ENCODE peak calls at places on chromosomes 1 and 21, in six cellular contexts. V is HepG2, I is GM12878, T is HCT116, U is NT2/D1, P is K562. Y is an unnamed sample.

GRCh38 chr1:17167041-17167782 is 37.7 kb upstream of the PADI1 start:
- DNase-seq in V (no peak), I (no peak), T (no peak), U (peak), P (peak), Y (no peak)

GRCh38 chr1:227043755-227044154 is 103.7 kb downstream of the COQ8A start:
- DNase-seq in V (no peak), I (no peak), T (no peak), U (no peak), P (peak), Y (no peak)

GRCh38 chr1:56409112-56409691 is 170.2 kb downstream of the PLPP3 start:
- DNase-seq in V (peak), I (no peak), T (peak), U (no peak), P (peak), Y (peak)

GRCh38 chr1:205147191-205147590 is 25.4 kb upstream of the RBBP5 start:
- DNase-seq in V (no peak), I (no peak), T (no peak), U (no peak), P (no peak), Y (no peak)

GRCh38 chr1:16927711-16928485 is 6.2 kb downstream of the CROCC start:
- DNase-seq in V (no peak), I (no peak), T (no peak), U (no peak), P (no peak), Y (no peak)

GRCh38 chr1:27044613-27045091 is 32.0 kb upstream of the TENT5B start:
- DNase-seq in V (peak), I (peak), T (peak), U (peak), P (peak), Y (peak)

GRCh38 chr1:53543130-53543770 is 84.1 kb downstream of the DMRTB1 start:
- DNase-seq in V (no peak), I (no peak), T (no peak), U (no peak), P (no peak), Y (no peak)

GRCh38 chr21:34593423-34593822 is 21.5 kb downstream of the RCAN1 start:
- DNase-seq in V (no peak), I (no peak), T (no peak), U (no peak), P (no peak), Y (no peak)

GRCh38 chr1:28246427-28246832 is 10.5 kb downstream of the ATP5IF1 start:
- DNase-seq in V (peak), I (peak), T (no peak), U (no peak), P (no peak), Y (no peak)

GRCh38 chr21:41813226-41813625 is 46.4 kb upstream of the RIPK4 start:
- DNase-seq in V (no peak), I (no peak), T (no peak), U (no peak), P (no peak), Y (no peak)

GRCh38 chr1:19468397-19468956 is 16.9 kb downstream of the CAPZB start:
- DNase-seq in V (peak), I (no peak), T (no peak), U (no peak), P (peak), Y (no peak)

GRCh38 chr1:235566092-235566491 is 61.8 kb upstream of the B3GALNT2 start:
- DNase-seq in V (no peak), I (no peak), T (no peak), U (no peak), P (no peak), Y (no peak)

GRCh38 chr1:2097386-2098300 is 47.4 kb downstream of the PRKCZ start:
- DNase-seq in V (peak), I (no peak), T (peak), U (no peak), P (no peak), Y (no peak)

GRCh38 chr1:50599546-50599945 is 176.3 kb upstream of the DMRTA2 start:
- DNase-seq in V (no peak), I (no peak), T (no peak), U (no peak), P (no peak), Y (no peak)

GRCh38 chr1:206705187-206705586 is 20.5 kb downstream of the MAPKAPK2 start:
- DNase-seq in V (no peak), I (no peak), T (no peak), U (no peak), P (no peak), Y (no peak)

GRCh38 chr1:218946147-218946546 is 227.5 kb upstream of the LYPLAL1 start:
- DNase-seq in V (peak), I (no peak), T (no peak), U (no peak), P (no peak), Y (no peak)

GRCh38 chr1:190067592-190067991 is 410.1 kb downstream of the BRINP3 start:
- DNase-seq in V (no peak), I (peak), T (no peak), U (no peak), P (no peak), Y (no peak)

GRCh38 chr1:171581226-171581625 is 40.8 kb upstream of the MYOCOS start:
- DNase-seq in V (no peak), I (no peak), T (no peak), U (no peak), P (no peak), Y (no peak)

GRCh38 chr1:7339953-7340352 is 431.1 kb upstream of the VAMP3 start:
- DNase-seq in V (no peak), I (no peak), T (no peak), U (no peak), P (no peak), Y (no peak)

GRCh38 chr1:216587715-216588114 is 135.5 kb downstream of the ESRRG start:
- DNase-seq in V (no peak), I (no peak), T (no peak), U (no peak), P (no peak), Y (no peak)

GRCh38 chr1:178713270-178713669 is 11.8 kb upstream of the RALGPS2 start:
- DNase-seq in V (no peak), I (no peak), T (no peak), U (no peak), P (no peak), Y (no peak)

GRCh38 chr1:67963263-67963662 is 87.2 kb downstream of the DIRAS3 start:
- DNase-seq in V (no peak), I (no peak), T (no peak), U (no peak), P (no peak), Y (no peak)

GRCh38 chr1:181112071-181112929 is 23.8 kb downstream of the IER5 start:
- DNase-seq in V (peak), I (no peak), T (peak), U (no peak), P (peak), Y (no peak)

GRCh38 chr21:39006653-39007417 is 176.4 kb downstream of the PSMG1 start:
- DNase-seq in V (no peak), I (no peak), T (no peak), U (no peak), P (no peak), Y (no peak)

GRCh38 chr1:229342305-229342901 is 444 bp downstream of the CCSAP start:
- DNase-seq in V (peak), I (no peak), T (peak), U (peak), P (peak), Y (no peak)

GRCh38 chr1:55420866-55421265 is 205.7 kb upstream of the USP24 start:
- DNase-seq in V (no peak), I (no peak), T (no peak), U (no peak), P (no peak), Y (no peak)

GRCh38 chr1:224287714-224288113 is 42.3 kb downstream of the NVL start:
- DNase-seq in V (no peak), I (no peak), T (no peak), U (peak), P (no peak), Y (no peak)

GRCh38 chr1:75632350-75632949 is 21.5 kb upstream of the SLC44A5 start:
- DNase-seq in V (peak), I (no peak), T (peak), U (peak), P (peak), Y (no peak)

GRCh38 chr21:14684071-14684470 is 138.0 kb upstream of the SAMSN1 start:
- DNase-seq in V (no peak), I (peak), T (no peak), U (no peak), P (no peak), Y (no peak)

GRCh38 chr1:194802572-194802971 is 1616.2 kb upstream of the B3GALT2 start:
- DNase-seq in V (no peak), I (no peak), T (no peak), U (no peak), P (no peak), Y (no peak)

GRCh38 chr1:203150511-203151297 is 23.2 kb downstream of the ADORA1 start:
- DNase-seq in V (no peak), I (no peak), T (no peak), U (no peak), P (no peak), Y (no peak)
- TF ChIP-seq ZNF274 in V (no peak), I (no peak), T (no peak), U (no peak), P (no peak), Y (no peak)

GRCh38 chr1:156409424-156409823 is 40.4 kb downstream of the RHBG start:
- DNase-seq in V (no peak), I (no peak), T (no peak), U (no peak), P (no peak), Y (no peak)
- TF ChIP-seq ZNF274 in V (no peak), I (no peak), T (no peak), U (no peak), P (no peak), Y (no peak)

GRCh38 chr1:200409203-200409760 is 554 bp downstream of the ZNF281 start:
- DNase-seq in V (no peak), I (no peak), T (no peak), U (no peak), P (peak), Y (no peak)
- TF ChIP-seq ZNF274 in V (no peak), I (no peak), T (no peak), U (no peak), P (no peak), Y (no peak)

GRCh38 chr1:30686236-30686635 is 37.1 kb downstream of the MATN1 start:
- DNase-seq in V (no peak), I (no peak), T (no peak), U (no peak), P (no peak), Y (no peak)

GRCh38 chr1:30683699-30684098 is 39.7 kb downstream of the MATN1 start:
- DNase-seq in V (no peak), I (no peak), T (no peak), U (no peak), P (no peak), Y (no peak)

GRCh38 chr1:30685796-30686165 is 37.6 kb downstream of the MATN1 start:
- DNase-seq in V (no peak), I (no peak), T (no peak), U (peak), P (no peak), Y (no peak)

GRCh38 chr1:30684259-30684658 is 39.1 kb downstream of the MATN1 start:
- DNase-seq in V (no peak), I (no peak), T (no peak), U (no peak), P (no peak), Y (no peak)

DNA sequence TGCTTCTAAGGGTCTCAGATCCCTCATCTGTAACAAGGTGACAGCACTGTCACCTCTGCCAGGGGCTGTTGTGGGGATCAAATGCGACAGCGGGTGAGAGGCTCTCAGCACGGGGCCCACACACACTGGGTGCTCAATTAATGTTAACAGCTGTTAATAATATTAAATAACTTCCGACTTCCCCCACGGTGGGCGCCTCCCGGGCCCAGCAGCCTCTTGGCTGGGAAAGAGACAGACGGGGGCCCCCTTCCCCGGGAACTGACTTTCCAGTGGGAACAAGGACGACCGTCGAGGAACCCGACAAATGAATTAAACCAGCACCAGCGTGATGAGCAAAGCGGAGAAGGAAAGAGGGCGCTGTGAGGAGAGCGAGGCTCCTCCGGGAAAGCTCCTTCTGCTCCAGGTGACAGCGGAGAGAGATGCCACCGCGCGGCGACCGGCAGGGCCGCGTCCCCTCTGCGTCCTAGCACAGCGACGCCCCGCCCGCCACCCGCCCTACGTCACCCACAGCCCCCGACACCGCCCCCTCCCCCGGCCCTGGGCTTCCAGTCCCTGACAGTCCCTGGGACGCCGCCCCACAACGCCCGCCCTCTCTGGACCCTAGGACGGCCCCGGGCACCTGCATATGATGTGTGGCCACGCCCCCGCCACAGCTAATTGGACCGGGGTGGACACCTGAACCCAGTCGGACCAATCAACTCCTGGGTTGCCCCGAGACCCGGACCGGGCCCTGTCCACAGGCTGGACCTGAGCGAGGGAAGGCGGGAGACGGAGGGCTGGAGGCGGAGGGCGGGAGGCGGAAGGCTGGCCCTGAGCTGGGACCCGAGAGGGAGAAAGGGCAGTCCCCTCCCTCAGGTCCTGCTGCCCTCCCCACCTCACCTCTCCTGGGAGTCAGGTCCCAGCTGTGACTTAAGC is 38.2 kb downstream of the MATN1 start:
- DNase-seq in V (peak), I (no peak), T (peak), U (peak), P (peak), Y (peak)
- TF ChIP-seq ZNF274 in V (no peak), I (no peak), T (no peak), U (no peak), P (no peak), Y (no peak)

GRCh38 chr1:166844791-166845190 is 5.5 kb downstream of the POGK start:
- DNase-seq in V (no peak), I (no peak), T (no peak), U (no peak), P (no peak), Y (no peak)

GRCh38 chr1:166840309-166841302 is 1.3 kb downstream of the POGK start:
- DNase-seq in V (no peak), I (no peak), T (no peak), U (no peak), P (peak), Y (no peak)

GRCh38 chr1:166843769-166844596 is 4.7 kb downstream of the POGK start:
- DNase-seq in V (no peak), I (no peak), T (no peak), U (no peak), P (no peak), Y (no peak)

GRCh38 chr1:166839600-166840308 is 479 bp downstream of the POGK start:
- DNase-seq in V (peak), I (no peak), T (no peak), U (peak), P (peak), Y (no peak)

DNA sequence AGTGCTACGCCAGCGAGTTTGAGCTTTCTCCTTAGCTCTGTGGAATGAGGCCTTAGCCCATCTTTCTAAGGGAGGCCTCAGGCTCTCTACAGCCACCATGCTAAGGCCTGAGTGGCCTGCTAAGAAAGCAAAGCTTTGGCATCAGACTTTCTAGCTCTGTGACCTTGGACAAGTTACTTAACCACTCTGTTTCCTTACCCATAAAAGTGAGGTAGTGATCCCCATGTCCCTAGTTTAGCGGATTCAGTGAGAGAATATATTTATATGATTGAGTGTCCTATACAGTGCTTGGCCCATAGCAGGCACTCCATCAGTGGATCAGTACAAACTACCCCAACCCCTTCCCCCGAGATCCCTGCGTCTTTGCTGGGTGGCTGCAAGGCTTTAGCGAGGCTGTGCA is 4.0 kb downstream of the POGK start:
- DNase-seq in V (no peak), I (no peak), T (no peak), U (no peak), P (no peak), Y (no peak)
- TF ChIP-seq ZNF274 in V (no peak), I (no peak), T (no peak), U (no peak), P (no peak), Y (no peak)

DNA sequence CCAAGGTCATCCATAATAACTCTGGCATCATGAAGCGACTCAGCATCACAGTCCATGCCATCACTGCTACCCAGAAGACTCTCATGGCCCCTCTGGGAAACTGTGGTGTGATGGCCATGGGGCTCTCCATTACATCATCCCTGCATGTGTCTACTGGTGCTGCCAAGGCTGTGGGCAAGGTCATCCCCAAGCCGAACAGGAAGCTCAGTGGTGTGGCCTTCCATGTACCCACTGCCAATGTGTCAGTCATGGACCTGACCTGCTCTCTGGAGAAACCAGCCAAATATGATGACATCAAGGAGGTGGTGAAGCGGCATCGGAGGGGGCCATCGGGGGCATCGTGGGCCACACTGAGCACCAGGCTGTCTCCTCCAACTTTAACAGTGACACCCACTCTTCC is 65.1 kb upstream of the ARHGAP29 start:
- DNase-seq in V (no peak), I (no peak), T (no peak), U (no peak), P (no peak), Y (no peak)
- TF ChIP-seq ZNF274 in V (no peak), I (no peak), T (no peak), U (no peak), P (no peak), Y (no peak)

DNA sequence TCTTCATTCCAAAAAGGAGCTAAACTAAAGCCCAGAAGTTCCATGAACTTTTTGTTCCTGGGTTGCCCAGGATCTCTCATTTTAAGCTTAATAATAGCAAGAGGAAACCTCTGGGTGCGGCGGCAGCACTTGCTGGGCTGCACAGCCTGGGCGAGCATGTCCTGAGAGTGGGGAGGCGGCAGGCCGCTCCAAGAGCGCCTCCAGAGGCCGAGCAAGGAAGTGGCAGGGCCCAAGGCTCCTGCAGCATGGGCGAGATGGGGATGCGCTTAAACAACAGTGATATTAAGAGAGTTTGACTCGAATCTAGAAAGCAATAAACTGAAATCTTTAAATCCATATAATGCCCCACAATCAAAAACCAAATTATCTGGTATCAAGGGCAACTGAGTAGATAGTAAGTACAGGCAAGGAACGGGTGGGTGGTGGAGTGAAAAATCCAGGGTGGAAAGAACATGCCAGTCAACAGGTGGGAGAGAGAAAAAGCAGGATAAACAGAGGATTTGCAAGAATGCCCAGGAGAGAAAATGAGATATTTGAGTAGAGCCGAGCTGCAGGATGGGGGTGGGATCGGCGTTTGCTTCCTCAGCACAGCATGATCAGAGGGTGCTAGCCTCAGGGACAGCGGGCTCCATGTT is 14.1 kb upstream of the TNR start:
- DNase-seq in V (no peak), I (no peak), T (peak), U (peak), P (peak), Y (peak)
- TF ChIP-seq ZNF274 in V (no peak), I (no peak), T (no peak), U (no peak), P (no peak), Y (no peak)

DNA sequence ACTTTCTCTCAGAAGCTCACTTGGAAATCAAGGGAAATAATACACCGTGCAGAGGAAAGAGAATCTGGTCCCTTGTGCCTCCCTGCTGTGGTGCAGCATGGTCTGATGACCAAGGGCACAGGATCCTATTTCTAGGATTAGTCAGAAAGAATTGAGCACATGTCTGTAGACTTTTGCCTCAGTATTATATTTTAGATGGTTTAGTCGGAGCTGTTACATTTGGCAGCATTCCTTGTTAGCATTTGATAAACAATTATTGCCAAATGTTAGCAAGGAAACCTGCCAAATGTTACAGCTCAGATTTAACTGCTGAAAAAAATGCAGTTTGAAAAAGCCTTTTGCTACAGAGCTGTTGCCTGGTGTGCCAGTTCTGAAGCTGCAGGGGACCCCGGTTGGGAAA is 183.5 kb upstream of the DPYD start:
- DNase-seq in V (no peak), I (no peak), T (no peak), U (no peak), P (no peak), Y (no peak)
- TF ChIP-seq ZNF274 in V (no peak), I (no peak), T (no peak), U (no peak), P (no peak), Y (no peak)

Y was measured in H1.